ENCODE peak calls at places on chromosomes 13 and 19, in eight cellular contexts. L, C, U, O, S, K, R and J are unnamed samples. For H3K27me3 and H3K4me1, the result is how much of the 10 kb centered on the place peaks cover.

GRCh38 chr19:14118165-14119051 is 846 bp upstream of the PRKACA start:
- DNase-seq in L (no peak), C (peak), U (no peak), O (peak), S (peak), K (peak), R (peak), J (peak)

GRCh38 chr13:73138967-73139491 is 80.2 kb downstream of the KLF5 start:
- DNase-seq in L (no peak), C (no peak), U (peak), O (no peak), S (peak), K (no peak), R (no peak), J (no peak)

GRCh38 chr13:41502676-41503075 is 45.3 kb downstream of the RGCC start:
- DNase-seq in L (no peak), C (no peak), U (no peak), O (no peak), S (no peak), K (no peak), R (no peak), J (no peak)

GRCh38 chr19:47419037-47419783 is at the start of gene MEIS3:
- DNase-seq in L (no peak), C (no peak), U (no peak), O (no peak), S (no peak), K (no peak), R (no peak), J (no peak)

GRCh38 chr13:113211774-113212173 is 2.4 kb downstream of the CUL4A start:
- DNase-seq in L (peak), C (no peak), U (no peak), O (no peak), S (no peak), K (no peak), R (no peak), J (no peak)

GRCh38 chr13:80047406-80047805 is 293.5 kb downstream of the SPRY2 start:
- DNase-seq in L (no peak), C (no peak), U (no peak), O (no peak), S (no peak), K (no peak), R (peak), J (no peak)

GRCh38 chr19:14979136-14979497 is 547 bp downstream of the SLC1A6 start:
- DNase-seq in L (peak), C (no peak), U (no peak), O (no peak), S (no peak), K (no peak), R (no peak), J (no peak)

GRCh38 chr13:89238496-89238895 is 1567.3 kb downstream of the SLITRK5 start:
- DNase-seq in L (no peak), C (no peak), U (no peak), O (no peak), S (no peak), K (no peak), R (no peak), J (no peak)

GRCh38 chr19:45059258-45059965 is 16.9 kb downstream of the ZNF296 start:
- DNase-seq in L (peak), C (peak), U (peak), O (peak), S (peak), K (peak), R (peak), J (peak)

DNA sequence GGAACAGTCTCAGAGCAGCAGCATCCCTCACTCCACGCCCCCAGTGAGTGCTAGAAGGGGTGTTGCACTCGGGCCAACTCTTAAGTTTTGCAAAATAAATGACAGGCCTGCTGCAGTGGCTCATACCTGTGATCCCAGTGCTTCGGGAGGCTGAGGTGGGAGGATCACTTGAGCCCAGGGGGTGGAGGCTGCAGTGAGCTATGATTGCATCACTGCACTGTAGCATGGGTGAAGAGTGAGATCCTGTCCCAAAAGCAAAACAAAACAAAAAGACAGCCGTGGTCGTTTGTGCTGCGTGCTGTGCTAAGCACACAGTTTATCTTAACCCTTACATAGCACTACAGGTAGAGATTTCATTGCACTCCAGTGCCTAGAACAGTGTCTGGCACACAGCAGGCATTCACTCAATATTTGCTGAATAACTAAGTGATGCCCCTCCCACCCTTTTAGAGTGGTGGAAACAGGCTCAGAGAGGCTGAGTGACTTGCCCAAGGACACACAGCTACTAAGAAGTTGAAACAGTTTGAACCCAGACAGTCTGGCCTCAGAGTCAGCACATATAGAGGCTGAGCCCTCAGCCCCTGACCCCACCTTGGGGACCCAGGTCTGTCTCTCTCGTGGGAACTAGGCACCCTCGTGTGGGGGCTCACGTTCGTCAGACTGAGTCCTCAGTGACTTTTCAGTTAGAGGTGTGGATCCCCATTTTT is 18.3 kb downstream of the KCNC3 start:
- DNase-seq in L (no peak), C (no peak), U (no peak), O (no peak), S (no peak), K (no peak), R (no peak), J (peak)
- H3K27me3 ChIP-seq in L (under half), C (under half), U (under half), O (half or more), S (under half), K (half or more), R (under half), J (under half)

GRCh38 chr13:34515201-34515600 is 426.9 kb upstream of the NBEA start:
- DNase-seq in L (no peak), C (no peak), U (no peak), O (no peak), S (no peak), K (no peak), R (no peak), J (no peak)
- TF ChIP-seq CTCF in L (no peak), C (no peak), U (no peak), O (no peak), S (no peak), K (no peak), R (no peak), J (no peak)

DNA sequence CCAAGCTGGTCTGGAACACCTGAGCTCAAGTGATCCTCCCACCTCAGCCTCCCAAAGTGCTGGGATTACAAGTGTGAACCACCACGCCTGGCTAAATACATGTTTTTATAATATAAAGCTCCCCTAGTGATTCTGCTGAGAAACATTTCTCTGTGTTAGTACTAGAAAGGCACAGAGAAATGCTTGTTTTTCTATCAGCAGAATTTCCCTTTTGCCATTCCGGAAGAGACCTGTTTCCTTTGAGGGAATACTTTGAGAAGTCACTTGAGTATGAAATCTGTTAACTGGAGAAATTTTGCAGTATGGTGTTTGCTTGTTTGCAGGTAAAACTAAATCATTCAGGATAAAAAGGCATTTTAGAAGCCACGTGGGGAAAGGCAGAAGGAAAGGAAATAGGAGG is 4.4 kb upstream of the NLRP12 start:
- DNase-seq in L (no peak), C (no peak), U (no peak), O (no peak), S (no peak), K (no peak), R (no peak), J (no peak)
- H3K4me1 ChIP-seq in L (under half), C (under half), U (under half), O (under half), S (under half), K (under half), R (under half), J (under half)

DNA sequence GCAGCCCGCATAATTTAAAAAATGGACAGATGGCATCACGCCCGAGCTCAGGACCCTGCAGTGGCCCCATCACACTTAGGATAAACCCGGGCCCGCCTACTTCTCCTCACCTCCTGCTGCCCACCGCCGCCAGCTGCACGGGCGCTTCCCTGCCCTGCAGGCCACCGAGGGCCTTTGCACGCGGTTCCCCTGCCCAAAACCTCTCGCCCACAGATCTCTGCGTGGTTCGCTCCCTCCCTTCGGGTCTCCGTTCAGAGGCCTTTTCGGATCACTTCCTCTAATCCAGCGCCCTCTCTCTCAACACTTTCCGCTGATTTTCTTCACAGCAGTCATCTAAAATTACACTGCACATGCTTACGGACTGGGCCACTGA is 1.8 kb downstream of the SHISA7 start:
- DNase-seq in L (peak), C (no peak), U (no peak), O (no peak), S (no peak), K (no peak), R (no peak), J (no peak)
- H3K27me3 ChIP-seq in L (under half), C (under half), U (under half), O (half or more), S (half or more), K (half or more), R (under half), J (under half)

DNA sequence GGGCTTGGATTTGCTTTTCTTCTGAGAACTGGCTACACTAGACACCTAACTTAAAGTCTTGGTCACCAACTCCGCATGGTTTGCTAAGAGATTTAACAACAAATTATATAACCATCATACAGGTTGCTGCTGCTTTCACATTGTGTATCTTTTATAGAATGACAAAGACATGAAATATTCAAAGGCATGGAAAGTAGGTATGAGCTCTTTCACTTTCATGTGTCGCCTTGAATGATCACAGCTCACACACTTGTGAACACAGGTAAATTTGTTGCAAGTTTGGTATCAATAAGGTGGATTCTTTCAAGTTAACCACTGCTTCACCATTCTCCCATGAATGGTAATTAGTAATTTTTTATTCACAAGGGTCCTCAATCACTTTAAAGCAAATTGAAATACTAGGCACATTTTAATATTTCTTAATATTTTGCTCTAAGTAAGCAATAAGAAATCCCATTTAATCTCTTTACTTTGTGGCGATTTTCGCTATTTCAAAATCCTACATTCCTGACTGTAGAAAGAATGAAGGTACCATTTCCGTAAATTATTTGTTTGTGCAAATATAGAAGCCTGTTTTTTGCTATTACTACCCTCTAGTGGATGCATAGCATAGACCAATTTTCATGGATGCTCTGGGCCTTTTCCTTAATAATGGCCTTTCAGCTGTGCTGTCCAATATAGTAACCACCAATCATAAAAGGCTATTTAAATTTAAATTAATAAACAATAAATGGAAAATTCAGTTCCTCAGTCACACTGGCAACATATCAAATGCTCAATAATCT is 45.5 kb upstream of the FREM2 start:
- DNase-seq in L (no peak), C (no peak), U (no peak), O (no peak), S (no peak), K (no peak), R (no peak), J (no peak)
- TF ChIP-seq CTCF in L (peak), C (no peak), U (peak), O (no peak), S (peak), K (no peak), R (peak), J (peak)

GRCh38 chr19:10756791-10757190 is 38.9 kb downstream of the DNM2 start:
- DNase-seq in L (no peak), C (no peak), U (no peak), O (no peak), S (no peak), K (no peak), R (no peak), J (no peak)
- H3K4me1 ChIP-seq in L (under half), C (under half), U (under half), O (under half), S (under half), K (under half), R (under half), J (under half)